ENCODE peak calls at places on chromosomes 13 and 19, in seven cellular contexts. One of them, this sample, is unnamed.

GRCh38 chr19:16332991-16333624 is 8.5 kb downstream of the KLF2 start:
- DNase-seq in stimulated activated CD8-positive, alpha-beta memory T cell treated with anti-CD3 and anti-CD28 coated beads, Interleukin-7, amount 100 ng/mL, for 1 hour: no peak
- DNase-seq in GDM1: no peak
- DNase-seq in HCEC 1CT: no peak
- DNase-seq in cerebellum: no peak
- DNase-seq in body of pancreas: no peak
- DNase-seq in GM04504: no peak
- DNase-seq in this sample: no peak

GRCh38 chr13:101985321-101985720 is 416.5 kb downstream of the FGF14 start:
- DNase-seq in cerebellum: no peak
- DNase-seq in GM04504: no peak
- DNase-seq in body of pancreas: no peak
- DNase-seq in HCEC 1CT: peak
- DNase-seq in GDM1: no peak
- DNase-seq in stimulated activated CD8-positive, alpha-beta memory T cell treated with anti-CD3 and anti-CD28 coated beads, Interleukin-7, amount 100 ng/mL, for 1 hour: no peak
- DNase-seq in this sample: no peak

GRCh38 chr19:6076675-6077463 is 33.4 kb downstream of the RFX2 start:
- DNase-seq in HCEC 1CT: peak
- DNase-seq in stimulated activated CD8-positive, alpha-beta memory T cell treated with anti-CD3 and anti-CD28 coated beads, Interleukin-7, amount 100 ng/mL, for 1 hour: no peak
- DNase-seq in cerebellum: no peak
- DNase-seq in GDM1: no peak
- DNase-seq in body of pancreas: no peak
- DNase-seq in GM04504: peak
- DNase-seq in this sample: no peak

GRCh38 chr19:48480151-48480475 is 10.9 kb downstream of the CYTH2 start:
- DNase-seq in GM04504: no peak
- DNase-seq in cerebellum: peak
- DNase-seq in stimulated activated CD8-positive, alpha-beta memory T cell treated with anti-CD3 and anti-CD28 coated beads, Interleukin-7, amount 100 ng/mL, for 1 hour: no peak
- DNase-seq in body of pancreas: peak
- DNase-seq in GDM1: no peak
- DNase-seq in HCEC 1CT: no peak
- DNase-seq in this sample: no peak

GRCh38 chr13:40381935-40382764 is 284.3 kb downstream of the FOXO1 start:
- DNase-seq in HCEC 1CT: no peak
- DNase-seq in GDM1: no peak
- DNase-seq in body of pancreas: no peak
- DNase-seq in cerebellum: no peak
- DNase-seq in GM04504: no peak
- DNase-seq in stimulated activated CD8-positive, alpha-beta memory T cell treated with anti-CD3 and anti-CD28 coated beads, Interleukin-7, amount 100 ng/mL, for 1 hour: no peak
- DNase-seq in this sample: no peak

GRCh38 chr13:73338389-73338788 is 279.6 kb downstream of the KLF5 start:
- DNase-seq in GM04504: no peak
- DNase-seq in cerebellum: no peak
- DNase-seq in GDM1: no peak
- DNase-seq in HCEC 1CT: no peak
- DNase-seq in stimulated activated CD8-positive, alpha-beta memory T cell treated with anti-CD3 and anti-CD28 coated beads, Interleukin-7, amount 100 ng/mL, for 1 hour: no peak
- DNase-seq in body of pancreas: peak
- DNase-seq in this sample: no peak

GRCh38 chr19:18966304-18966703 is 25.3 kb upstream of the HOMER3 start:
- DNase-seq in GM04504: no peak
- DNase-seq in GDM1: no peak
- DNase-seq in stimulated activated CD8-positive, alpha-beta memory T cell treated with anti-CD3 and anti-CD28 coated beads, Interleukin-7, amount 100 ng/mL, for 1 hour: no peak
- DNase-seq in HCEC 1CT: no peak
- DNase-seq in body of pancreas: no peak
- DNase-seq in cerebellum: no peak
- DNase-seq in this sample: no peak

GRCh38 chr19:13347351-13347750 is 158.9 kb downstream of the CACNA1A start:
- DNase-seq in stimulated activated CD8-positive, alpha-beta memory T cell treated with anti-CD3 and anti-CD28 coated beads, Interleukin-7, amount 100 ng/mL, for 1 hour: no peak
- DNase-seq in HCEC 1CT: no peak
- DNase-seq in GM04504: no peak
- DNase-seq in GDM1: no peak
- DNase-seq in cerebellum: no peak
- DNase-seq in body of pancreas: peak
- DNase-seq in this sample: no peak

GRCh38 chr19:11377237-11377636 is 2.8 kb downstream of the SWSAP1 start:
- DNase-seq in stimulated activated CD8-positive, alpha-beta memory T cell treated with anti-CD3 and anti-CD28 coated beads, Interleukin-7, amount 100 ng/mL, for 1 hour: no peak
- DNase-seq in cerebellum: no peak
- DNase-seq in body of pancreas: peak
- DNase-seq in GDM1: no peak
- DNase-seq in HCEC 1CT: peak
- DNase-seq in GM04504: peak
- DNase-seq in this sample: peak

GRCh38 chr13:112012004-112012704 is 54.8 kb upstream of the SOX1 start:
- DNase-seq in body of pancreas: no peak
- DNase-seq in GM04504: no peak
- DNase-seq in GDM1: no peak
- DNase-seq in stimulated activated CD8-positive, alpha-beta memory T cell treated with anti-CD3 and anti-CD28 coated beads, Interleukin-7, amount 100 ng/mL, for 1 hour: no peak
- DNase-seq in cerebellum: no peak
- DNase-seq in HCEC 1CT: no peak
- DNase-seq in this sample: no peak

GRCh38 chr19:6720369-6721112 is at the start of gene C3:
- DNase-seq in stimulated activated CD8-positive, alpha-beta memory T cell treated with anti-CD3 and anti-CD28 coated beads, Interleukin-7, amount 100 ng/mL, for 1 hour: no peak
- DNase-seq in GDM1: no peak
- DNase-seq in HCEC 1CT: peak
- DNase-seq in cerebellum: no peak
- DNase-seq in GM04504: peak
- DNase-seq in body of pancreas: peak
- DNase-seq in this sample: no peak

GRCh38 chr13:43301341-43301969 is 278.1 kb downstream of the DNAJC15 start:
- DNase-seq in body of pancreas: no peak
- DNase-seq in HCEC 1CT: peak
- DNase-seq in stimulated activated CD8-positive, alpha-beta memory T cell treated with anti-CD3 and anti-CD28 coated beads, Interleukin-7, amount 100 ng/mL, for 1 hour: no peak
- DNase-seq in cerebellum: no peak
- DNase-seq in GM04504: no peak
- DNase-seq in GDM1: no peak
- DNase-seq in this sample: no peak

GRCh38 chr19:30115947-30116346 is 173.9 kb downstream of the URI1 start:
- DNase-seq in body of pancreas: no peak
- DNase-seq in GM04504: no peak
- DNase-seq in cerebellum: no peak
- DNase-seq in GDM1: no peak
- DNase-seq in stimulated activated CD8-positive, alpha-beta memory T cell treated with anti-CD3 and anti-CD28 coated beads, Interleukin-7, amount 100 ng/mL, for 1 hour: no peak
- DNase-seq in HCEC 1CT: no peak
- DNase-seq in this sample: no peak

GRCh38 chr19:7738023-7738422 is 6.1 kb upstream of the CLEC4G start:
- DNase-seq in cerebellum: no peak
- DNase-seq in HCEC 1CT: no peak
- DNase-seq in body of pancreas: no peak
- DNase-seq in stimulated activated CD8-positive, alpha-beta memory T cell treated with anti-CD3 and anti-CD28 coated beads, Interleukin-7, amount 100 ng/mL, for 1 hour: no peak
- DNase-seq in GM04504: no peak
- DNase-seq in GDM1: no peak
- DNase-seq in this sample: no peak

GRCh38 chr13:114229486-114229885 is 5.2 kb upstream of the CDC16 start:
- DNase-seq in HCEC 1CT: no peak
- DNase-seq in cerebellum: no peak
- DNase-seq in GM04504: no peak
- DNase-seq in stimulated activated CD8-positive, alpha-beta memory T cell treated with anti-CD3 and anti-CD28 coated beads, Interleukin-7, amount 100 ng/mL, for 1 hour: no peak
- DNase-seq in body of pancreas: no peak
- DNase-seq in GDM1: no peak
- DNase-seq in this sample: no peak